ENCODE peak calls at places on chromosomes 5 and 9, in eight cellular contexts. Z, P, S, T, B, Y, Q and F are unnamed samples.
A peak's percentile ranks its signal among the peaks of the same experiment; 100 is the strongest.

GRCh38 chr5:88934401-88934800 is 51.4 kb upstream of the MEF2C start:
- DNase-seq in T (no peak), B (no peak), Z (no peak), Q (no peak), P (no peak), Y (no peak), S (no peak), F (no peak)

GRCh38 chr9:128081052-128081451 is 13.0 kb downstream of the SLC25A25 start:
- DNase-seq in Z (peak; percentile 74), S (no peak), Q (no peak), T (peak; percentile 96), P (peak; percentile 95), Y (peak; percentile 96), B (no peak), F (no peak)

GRCh38 chr5:128870923-128871322 is 94.4 kb upstream of the SLC27A6 start:
- DNase-seq in Z (no peak), Q (no peak), P (no peak), S (no peak), Y (no peak), T (peak; percentile 10), B (no peak), F (no peak)

GRCh38 chr5:143108498-143109128 is 294.9 kb downstream of the NR3C1 start:
- DNase-seq in Y (no peak), P (no peak), T (no peak), Q (no peak), S (peak; percentile 61), Z (peak; percentile 71), B (no peak), F (no peak)

GRCh38 chr5:135535820-135536801 is at the start of gene NEUROG1:
- DNase-seq in T (no peak), B (peak; percentile 93), Y (no peak), S (no peak), P (no peak), Z (no peak), Q (no peak), F (no peak)

GRCh38 chr5:78718185-78718584 is 69.6 kb upstream of the LHFPL2 start:
- DNase-seq in S (no peak), B (no peak), Y (no peak), P (no peak), Z (no peak), Q (no peak), T (no peak), F (no peak)

GRCh38 chr5:111494350-111494999 is 17.9 kb downstream of the STARD4 start:
- DNase-seq in Q (no peak), T (no peak), S (no peak), Z (no peak), P (no peak), B (no peak), Y (no peak), F (no peak)

GRCh38 chr9:6904366-6904765 is 146.6 kb downstream of the KDM4C start:
- DNase-seq in B (no peak), Y (no peak), Q (no peak), Z (no peak), S (no peak), P (no peak), T (no peak), F (no peak)

GRCh38 chr5:127440831-127441230 is 76.6 kb upstream of the PRRC1 start:
- DNase-seq in B (no peak), Z (no peak), Q (no peak), Y (no peak), S (no peak), P (peak; percentile 55), T (no peak), F (no peak)

GRCh38 chr9:116975119-116975518 is 288.0 kb downstream of the TRIM32 start:
- DNase-seq in P (no peak), Y (no peak), T (no peak), Q (no peak), Z (no peak), B (no peak), S (no peak), F (no peak)

GRCh38 chr5:675111-675875 is 17.9 kb downstream of the TPPP start:
- DNase-seq in Y (no peak), P (no peak), Z (peak; percentile 14), Q (no peak), S (no peak), T (no peak), B (peak; percentile 24), F (no peak)

GRCh38 chr9:112844771-112845542 is 45.7 kb downstream of the SLC46A2 start:
- DNase-seq in Z (peak; percentile 75), P (peak; percentile 71), T (no peak), Y (no peak), Q (peak; percentile 85), S (peak; percentile 83), B (peak; percentile 77), F (peak; percentile 92)

GRCh38 chr9:33159760-33160127 is 7.4 kb downstream of the B4GALT1 start:
- DNase-seq in B (no peak), Z (peak; percentile 64), Y (no peak), T (peak; percentile 46), P (peak; percentile 87), Q (no peak), S (peak; percentile 54), F (no peak)

GRCh38 chr5:68444048-68444447 is 228.5 kb downstream of the PIK3R1 start:
- DNase-seq in T (no peak), Y (no peak), P (no peak), Z (no peak), Q (no peak), B (no peak), S (no peak), F (no peak)

GRCh38 chr5:131289738-131290137 is 25.9 kb downstream of the CDC42SE2 start:
- DNase-seq in T (no peak), Z (no peak), B (no peak), Q (no peak), P (no peak), S (no peak), Y (no peak), F (no peak)

GRCh38 chr9:27602107-27602836 is 29.0 kb upstream of the C9orf72 start:
- DNase-seq in T (no peak), Q (no peak), S (no peak), B (no peak), P (no peak), Y (no peak), Z (no peak), F (no peak)

GRCh38 chr5:2670856-2671404 is 80.5 kb downstream of the IRX2 start:
- DNase-seq in Q (no peak), Z (no peak), Y (no peak), S (no peak), B (no peak), P (no peak), T (no peak), F (no peak)

GRCh38 chr9:4126996-4127395 is 172.9 kb downstream of the GLIS3 start:
- DNase-seq in Y (no peak), S (no peak), Q (no peak), P (no peak), Z (no peak), B (no peak), T (no peak), F (no peak)

GRCh38 chr9:38087934-38088925 is 19.2 kb upstream of the SHB start:
- DNase-seq in B (peak; percentile 79), Z (peak; percentile 79), Y (no peak), Q (peak; percentile 76), P (peak; percentile 37), S (peak; percentile 77), T (no peak), F (peak; percentile 90)

GRCh38 chr9:95073042-95073607 is 244.4 kb downstream of the FANCC start:
- DNase-seq in P (no peak), B (peak; percentile 73), T (no peak), Y (no peak), Q (no peak), Z (no peak), S (no peak), F (no peak)
- TF ChIP-seq CTCF in P (peak; percentile 48), B (peak; percentile 59), T (peak; percentile 42), Y (peak; percentile 44), Q (peak; percentile 30), Z (peak; percentile 37), S (no peak), F (no peak)

GRCh38 chr9:15975101-15975778 is 422.4 kb downstream of the CCDC171 start:
- DNase-seq in Z (no peak), S (no peak), P (no peak), T (no peak), Y (no peak), B (no peak), Q (no peak), F (no peak)

GRCh38 chr9:15977438-15977837 is 424.6 kb downstream of the CCDC171 start:
- DNase-seq in S (no peak), T (no peak), B (no peak), P (no peak), Q (no peak), Z (no peak), Y (no peak), F (no peak)

GRCh38 chr9:15967068-15967467 is 414.2 kb downstream of the CCDC171 start:
- DNase-seq in Z (no peak), S (no peak), T (no peak), B (no peak), P (no peak), Y (no peak), Q (no peak), F (no peak)

GRCh38 chr9:15972760-15973159 is 419.9 kb downstream of the CCDC171 start:
- DNase-seq in Z (no peak), Y (no peak), B (no peak), T (no peak), S (no peak), P (no peak), Q (no peak), F (no peak)
- TF ChIP-seq CTCF in Z (no peak), Y (no peak), B (no peak), T (no peak), S (no peak), P (no peak), Q (no peak), F (no peak)

DNA sequence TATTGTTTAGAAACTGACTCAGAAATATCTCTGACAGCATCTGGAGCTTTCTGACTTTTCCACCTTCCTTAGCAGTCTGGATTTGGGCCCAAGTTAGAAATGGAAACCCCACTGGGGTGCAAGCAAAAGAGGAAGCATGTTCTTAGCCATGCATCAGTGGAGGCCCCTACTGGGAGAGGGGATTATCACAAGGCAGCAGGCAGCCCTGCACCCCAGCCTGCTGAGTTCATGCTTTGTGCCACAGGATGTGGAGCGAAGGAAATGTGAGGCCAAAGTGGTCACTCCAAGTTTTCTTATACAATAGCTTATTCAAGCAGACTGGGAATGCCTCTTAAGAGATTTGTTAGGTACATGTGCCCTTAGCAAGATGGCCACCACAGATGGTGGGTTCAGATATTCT is 146.4 kb upstream of the TLX3 start:
- DNase-seq in T (no peak), Y (no peak), B (peak; percentile 76), Q (no peak), P (peak; percentile 48), S (no peak), Z (no peak), F (no peak)
- TF ChIP-seq CTCF in T (peak; percentile 42), Y (peak; percentile 57), B (peak; percentile 72), Q (no peak), P (peak; percentile 63), S (no peak), Z (peak; percentile 23), F (no peak)

DNA sequence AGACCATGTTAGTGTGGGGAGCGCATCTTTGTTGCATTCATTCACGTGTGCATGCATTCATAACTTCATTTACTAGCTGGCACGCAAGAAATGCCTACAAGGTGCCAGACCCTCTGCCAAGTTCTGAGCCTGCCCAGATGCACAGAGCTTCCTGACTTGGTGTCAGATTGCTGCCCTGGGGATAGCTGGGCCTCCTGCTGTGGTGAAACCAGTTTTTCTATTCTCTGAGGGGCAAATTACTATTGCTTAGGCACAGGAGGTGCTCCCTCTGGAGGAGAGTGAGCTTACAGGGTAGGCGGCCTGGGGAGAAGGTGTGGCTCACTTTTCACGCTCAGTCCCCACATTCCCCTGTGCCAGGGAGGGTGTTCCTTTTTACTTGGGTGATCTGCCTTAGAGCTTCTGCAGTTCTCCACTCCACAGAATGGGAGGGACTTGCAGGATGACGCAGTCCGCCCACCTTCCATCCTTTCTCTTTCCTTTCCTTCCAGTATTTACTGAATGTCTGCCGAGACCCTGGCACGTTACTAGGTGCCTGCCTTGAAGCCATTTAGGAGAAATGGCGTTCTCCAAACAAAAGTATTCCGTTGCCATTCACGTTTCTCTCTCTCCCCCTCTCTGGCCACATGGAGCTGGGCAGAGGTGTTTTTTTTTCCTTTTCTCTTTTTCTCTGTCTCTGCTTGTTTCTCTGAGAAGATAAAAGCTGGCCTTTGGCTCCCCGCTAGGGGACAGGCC is 27.9 kb upstream of the CTNNA1 start:
- DNase-seq in S (peak; percentile 49), Y (peak; percentile 4), Z (peak; percentile 54), T (peak; percentile 20), Q (peak; percentile 66), B (peak; percentile 93), P (peak; percentile 50), F (peak; percentile 34)
- TF ChIP-seq CTCF in S (no peak), Y (peak; percentile 44), Z (peak; percentile 39), T (peak; percentile 56), Q (no peak), B (peak; percentile 71), P (peak; percentile 41), F (no peak)